ENCODE peak calls at places on chromosomes 11 and 22, in four cellular contexts. One of them, this sample, is unnamed.

GRCh38 chr22:20641198-20641892 is 132.6 kb upstream of the SERPIND1 start:
- DNase-seq in DND-41: no peak
- DNase-seq in A549: no peak
- DNase-seq in AG09309: no peak
- DNase-seq in this sample: no peak

GRCh38 chr22:32733196-32733595 is 68.3 kb upstream of the TIMP3 start:
- DNase-seq in A549: no peak
- DNase-seq in DND-41: no peak
- DNase-seq in AG09309: no peak
- DNase-seq in this sample: no peak

GRCh38 chr22:30906411-30906810 is 62.2 kb downstream of the MORC2 start:
- DNase-seq in AG09309: no peak
- DNase-seq in A549: no peak
- DNase-seq in DND-41: no peak
- DNase-seq in this sample: no peak

GRCh38 chr11:134047586-134047999 is 21.3 kb upstream of the JAM3 start:
- DNase-seq in AG09309: peak; percentile 86
- DNase-seq in A549: no peak
- DNase-seq in DND-41: no peak
- DNase-seq in this sample: no peak

GRCh38 chr11:121534131-121535093 is 81.6 kb upstream of the SORL1-AS1 start:
- DNase-seq in DND-41: no peak
- DNase-seq in AG09309: no peak
- DNase-seq in A549: no peak
- DNase-seq in this sample: no peak

GRCh38 chr22:22193923-22194322 is 50.7 kb upstream of the VPREB1 start:
- DNase-seq in DND-41: no peak
- DNase-seq in A549: no peak
- DNase-seq in AG09309: no peak
- DNase-seq in this sample: no peak

GRCh38 chr11:34855754-34856095 is 60.5 kb downstream of the APIP start:
- DNase-seq in A549: peak; percentile 12
- DNase-seq in AG09309: no peak
- DNase-seq in DND-41: no peak
- DNase-seq in this sample: no peak

GRCh38 chr11:111736191-111736590 is 30.0 kb downstream of the PPP2R1B start:
- DNase-seq in AG09309: peak; percentile 39
- DNase-seq in DND-41: no peak
- DNase-seq in A549: no peak
- DNase-seq in this sample: no peak

GRCh38 chr11:64745523-64746328 is 1.8 kb upstream of the RASGRP2 start:
- DNase-seq in AG09309: no peak
- DNase-seq in DND-41: peak; percentile 90
- DNase-seq in A549: peak; percentile 73
- DNase-seq in this sample: peak; percentile 68

GRCh38 chr11:49208006-49208721 is at the start of gene FOLH1:
- DNase-seq in AG09309: no peak
- DNase-seq in DND-41: no peak
- DNase-seq in A549: no peak
- DNase-seq in this sample: peak; percentile 1

GRCh38 chr11:118264568-118265470 is 722 bp upstream of the MPZL2 start:
- DNase-seq in A549: no peak
- DNase-seq in AG09309: no peak
- DNase-seq in DND-41: no peak
- DNase-seq in this sample: no peak

GRCh38 chr11:62922653-62923371 is 1.6 kb upstream of the CHRM1 start:
- DNase-seq in DND-41: no peak
- DNase-seq in AG09309: no peak
- DNase-seq in A549: peak; percentile 59
- DNase-seq in this sample: peak; percentile 41

GRCh38 chr11:64292458-64293254 is 1.6 kb downstream of the KCNK4 start:
- DNase-seq in AG09309: no peak
- DNase-seq in A549: no peak
- DNase-seq in DND-41: no peak
- DNase-seq in this sample: no peak

GRCh38 chr22:44225091-44225689 is 44.5 kb downstream of the PARVG start:
- DNase-seq in DND-41: no peak
- DNase-seq in AG09309: no peak
- DNase-seq in A549: no peak
- DNase-seq in this sample: no peak

GRCh38 chr11:3195251-3196160 is 23.1 kb downstream of the MRGPRG start:
- DNase-seq in DND-41: no peak
- DNase-seq in A549: no peak
- DNase-seq in AG09309: no peak
- DNase-seq in this sample: no peak

GRCh38 chr22:40361100-40361499 is 9.3 kb upstream of the SGSM3 start:
- DNase-seq in A549: no peak
- DNase-seq in DND-41: no peak
- DNase-seq in AG09309: no peak
- DNase-seq in this sample: no peak

GRCh38 chr11:71256080-71256479 is 3.7 kb upstream of the SHANK2 start:
- DNase-seq in A549: no peak
- DNase-seq in AG09309: no peak
- DNase-seq in DND-41: no peak
- DNase-seq in this sample: no peak

GRCh38 chr22:50640857-50641647 is 13.1 kb upstream of the ARSA start:
- DNase-seq in A549: no peak
- DNase-seq in AG09309: no peak
- DNase-seq in DND-41: no peak
- DNase-seq in this sample: no peak

GRCh38 chr11:15104166-15104565 is 10.6 kb upstream of the INSC start:
- DNase-seq in A549: no peak
- DNase-seq in DND-41: no peak
- DNase-seq in AG09309: no peak
- DNase-seq in this sample: no peak

GRCh38 chr11:69867076-69868002 is 48.1 kb upstream of the FGF3 start:
- DNase-seq in A549: no peak
- DNase-seq in AG09309: no peak
- DNase-seq in DND-41: no peak
- DNase-seq in this sample: no peak

GRCh38 chr11:12158926-12159325 is 48.5 kb downstream of the MICAL2 start:
- DNase-seq in A549: no peak
- DNase-seq in AG09309: no peak
- DNase-seq in DND-41: no peak
- DNase-seq in this sample: no peak

GRCh38 chr11:134663506-134664313 is 251.7 kb upstream of the B3GAT1 start:
- DNase-seq in AG09309: no peak
- DNase-seq in A549: no peak
- DNase-seq in DND-41: peak; percentile 2
- DNase-seq in this sample: no peak

GRCh38 chr22:46436595-46437163 is 100.7 kb downstream of the CELSR1 start:
- DNase-seq in AG09309: no peak
- DNase-seq in A549: no peak
- DNase-seq in DND-41: no peak
- DNase-seq in this sample: no peak

GRCh38 chr11:104352036-104352435 is 188.1 kb upstream of the PDGFD start:
- DNase-seq in DND-41: no peak
- DNase-seq in A549: no peak
- DNase-seq in AG09309: no peak
- DNase-seq in this sample: no peak

GRCh38 chr11:5688482-5688881 is 1.1 kb upstream of the TRIM22 start:
- DNase-seq in AG09309: no peak
- DNase-seq in A549: no peak
- DNase-seq in DND-41: no peak
- DNase-seq in this sample: no peak

GRCh38 chr11:73939096-73939495 is 11.7 kb upstream of the DNAJB13 start:
- DNase-seq in A549: peak; percentile 24
- DNase-seq in DND-41: no peak
- DNase-seq in AG09309: no peak
- DNase-seq in this sample: no peak

GRCh38 chr22:30232716-30233218 is 13.8 kb downstream of the LIF start:
- DNase-seq in A549: no peak
- DNase-seq in DND-41: no peak
- DNase-seq in AG09309: no peak
- DNase-seq in this sample: no peak

GRCh38 chr11:85825590-85825989 is 14.6 kb upstream of the SYTL2 start:
- DNase-seq in A549: no peak
- DNase-seq in DND-41: no peak
- DNase-seq in AG09309: no peak
- DNase-seq in this sample: no peak

GRCh38 chr11:85828640-85828978 is 17.7 kb upstream of the SYTL2 start:
- DNase-seq in A549: peak; percentile 43
- DNase-seq in AG09309: no peak
- DNase-seq in DND-41: no peak
- DNase-seq in this sample: no peak

GRCh38 chr11:85823816-85824215 is 12.9 kb upstream of the SYTL2 start:
- DNase-seq in A549: no peak
- DNase-seq in AG09309: no peak
- DNase-seq in DND-41: peak; percentile 61
- DNase-seq in this sample: peak; percentile 8

GRCh38 chr11:85827768-85828639 is 17.1 kb upstream of the SYTL2 start:
- DNase-seq in DND-41: no peak
- DNase-seq in A549: peak; percentile 85
- DNase-seq in AG09309: peak; percentile 91
- DNase-seq in this sample: no peak

DNA sequence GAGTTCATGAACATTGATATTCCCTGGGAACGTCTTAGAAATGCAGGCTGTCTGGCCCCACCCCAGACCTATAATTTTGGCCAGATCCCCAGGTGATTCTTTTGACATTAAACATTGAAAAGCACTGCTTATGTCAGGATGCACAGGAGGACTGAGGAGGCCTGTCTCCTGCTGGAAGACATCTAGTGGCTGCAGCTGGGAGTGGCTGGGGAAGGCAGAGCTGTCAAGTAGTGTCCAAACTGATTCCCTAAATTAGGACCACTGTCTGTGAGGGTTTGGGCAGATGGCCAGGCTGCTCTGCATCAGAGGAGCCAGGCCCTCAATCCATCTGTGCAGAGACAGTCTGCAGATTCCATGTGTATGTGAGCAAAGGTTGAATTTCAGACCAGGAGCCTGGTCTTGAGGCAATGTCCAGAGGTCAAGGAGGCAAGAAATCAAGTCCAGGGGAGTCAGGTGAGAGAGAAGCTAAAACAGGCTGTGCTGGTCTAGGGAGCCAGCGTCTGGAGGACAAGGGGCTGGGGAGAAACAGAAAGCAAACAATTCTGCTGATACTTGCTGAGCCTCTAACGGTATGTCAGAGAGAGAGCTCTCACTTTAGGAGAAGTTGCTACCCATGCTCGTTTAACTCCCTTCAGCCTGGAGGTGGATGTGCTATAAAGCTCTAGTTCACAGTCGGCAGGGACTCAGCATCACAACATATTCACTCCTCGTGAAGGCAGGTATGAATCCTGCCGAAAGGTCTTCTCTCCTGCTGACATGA is 15.3 kb upstream of the SYTL2 start:
- DNase-seq in A549: peak; percentile 58
- DNase-seq in DND-41: no peak
- DNase-seq in AG09309: no peak
- DNase-seq in this sample: peak; percentile 19
- TF ChIP-seq CTCF in A549: peak; percentile 60
- TF ChIP-seq CTCF in DND-41: peak; percentile 46
- TF ChIP-seq CTCF in AG09309: peak; percentile 80
- TF ChIP-seq CTCF in this sample: peak; percentile 37

DNA sequence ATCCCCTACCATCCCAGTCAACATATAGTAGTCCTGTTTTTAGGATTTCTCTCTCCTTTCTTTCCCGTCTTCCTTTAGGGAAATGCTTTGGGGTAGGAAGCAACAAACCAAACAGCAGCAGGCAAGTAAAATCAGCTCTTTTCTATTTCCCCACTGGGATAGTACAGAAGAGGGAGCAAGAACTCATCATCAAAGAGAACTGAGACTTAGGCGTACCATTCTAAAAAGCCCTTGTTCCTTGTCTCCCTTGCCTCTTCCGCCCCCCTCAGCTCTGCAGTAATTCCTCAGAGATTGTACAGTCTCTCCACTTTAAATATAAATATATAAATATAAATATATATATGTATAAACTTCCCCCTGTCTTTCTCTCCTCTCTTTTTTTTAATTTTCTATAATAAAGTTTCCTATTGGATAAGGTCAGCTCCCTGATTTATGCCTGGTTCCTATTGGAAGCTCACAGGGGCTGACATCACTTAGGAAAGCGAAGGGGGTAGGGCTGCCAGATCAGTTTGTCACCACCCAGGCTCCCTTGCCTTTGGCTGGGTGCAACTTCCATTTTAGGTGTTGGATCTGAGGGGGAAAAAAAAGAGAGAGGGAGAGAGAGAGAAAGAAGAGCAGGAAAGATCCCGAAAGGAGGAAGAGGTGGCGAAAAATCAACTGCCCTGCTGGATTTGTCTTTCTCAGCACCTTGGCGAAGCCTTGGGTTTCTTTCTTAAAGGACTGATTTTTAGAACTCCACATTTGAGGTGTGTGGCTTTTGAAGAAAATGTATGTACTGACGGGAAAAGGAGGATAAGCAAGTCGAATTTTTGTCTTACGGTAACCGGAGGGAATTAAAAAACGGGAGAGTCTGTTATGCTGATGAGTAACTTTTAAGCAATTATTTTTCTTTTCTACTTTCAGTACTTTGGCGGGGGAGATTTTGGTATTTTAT is at the start of gene CTNND1:
- DNase-seq in AG09309: peak; percentile 93
- DNase-seq in DND-41: peak; percentile 62
- DNase-seq in A549: peak; percentile 98
- DNase-seq in this sample: peak; percentile 93
- H3K4me3 ChIP-seq in AG09309: peak within 1 kb of the TSS; percentile 76
- H3K4me3 ChIP-seq in DND-41: peak within 1 kb of the TSS; percentile 53
- H3K4me3 ChIP-seq in A549: peak within 1 kb of the TSS; percentile 73
- H3K4me3 ChIP-seq in this sample: peak within 1 kb of the TSS; percentile 94

GRCh38 chr11:107078375-107078774 is 60.1 kb upstream of the GUCY1A2 start:
- DNase-seq in AG09309: no peak
- DNase-seq in A549: peak; percentile 3
- DNase-seq in DND-41: no peak
- DNase-seq in this sample: no peak
- TF ChIP-seq CTCF in AG09309: no peak
- TF ChIP-seq CTCF in A549: no peak
- TF ChIP-seq CTCF in DND-41: no peak
- TF ChIP-seq CTCF in this sample: no peak

DNA sequence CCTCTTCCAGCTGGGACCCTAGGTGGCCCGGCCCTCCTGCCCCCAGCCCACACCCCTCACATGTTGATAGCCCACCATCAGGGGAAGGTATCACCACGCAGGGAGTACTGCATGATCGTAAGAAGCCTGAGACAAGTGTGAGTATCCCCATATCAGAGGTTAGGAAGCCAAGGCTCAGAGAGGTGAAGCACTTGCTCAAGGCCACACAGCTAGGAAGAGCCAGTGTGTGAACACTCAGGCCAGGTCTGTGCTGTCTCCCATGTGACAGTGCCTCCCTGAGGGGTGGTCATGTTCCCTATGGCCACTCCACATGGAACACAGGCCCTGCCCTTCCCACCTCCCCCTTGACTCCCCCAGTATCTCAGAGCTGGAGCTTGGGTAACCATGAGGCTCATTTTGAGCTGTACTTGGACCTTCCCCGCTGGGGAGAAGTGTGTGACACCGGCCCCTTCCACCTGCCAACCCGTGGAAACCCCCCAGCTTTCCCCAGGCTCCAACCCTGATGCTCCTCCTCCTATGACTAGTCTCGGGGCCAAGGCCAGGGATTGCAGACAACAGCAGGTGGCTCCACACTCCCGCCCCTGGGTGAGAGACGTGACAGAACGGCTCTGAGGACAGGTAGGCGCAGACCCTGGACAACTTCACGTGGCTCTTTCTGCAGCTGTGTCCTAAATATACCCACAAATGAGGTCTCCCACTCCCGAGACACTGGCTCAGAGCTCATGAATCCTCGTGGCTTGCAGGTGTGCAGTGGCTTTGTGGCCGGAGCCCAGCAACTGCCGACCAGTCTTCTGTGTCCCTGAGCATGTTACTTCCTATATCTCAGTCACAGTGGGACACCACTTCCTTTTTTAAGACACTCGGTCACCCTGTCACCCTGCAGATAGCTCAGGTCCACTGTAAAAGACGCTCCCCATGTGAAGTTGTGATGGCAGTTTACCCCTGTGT is 55.3 kb downstream of the NECTIN1 start:
- DNase-seq in AG09309: no peak
- DNase-seq in A549: no peak
- DNase-seq in DND-41: peak; percentile 33
- DNase-seq in this sample: peak; percentile 91
- H3K4me3 ChIP-seq in AG09309: no peak overlapping the region
- H3K4me3 ChIP-seq in A549: no peak overlapping the region
- H3K4me3 ChIP-seq in DND-41: no peak overlapping the region
- H3K4me3 ChIP-seq in this sample: no peak overlapping the region